ENCODE peak calls at places on chromosomes 7 and 10, in four cellular contexts. One of them, this sample, is unnamed.

GRCh38 chr7:593324-594115 is 73.9 kb upstream of the PDGFA start:
- DNase-seq in tibial artery: no peak
- DNase-seq in body of pancreas: no peak
- DNase-seq in neuronal stem cell: no peak
- DNase-seq in this sample: no peak

GRCh38 chr10:99994801-99995200 is 14.9 kb downstream of the DNMBP start:
- DNase-seq in tibial artery: no peak
- DNase-seq in body of pancreas: no peak
- DNase-seq in neuronal stem cell: no peak
- DNase-seq in this sample: no peak

GRCh38 chr10:49738616-49739360 is 23.3 kb downstream of the OGDHL start:
- DNase-seq in tibial artery: no peak
- DNase-seq in body of pancreas: no peak
- DNase-seq in neuronal stem cell: no peak
- DNase-seq in this sample: no peak

GRCh38 chr7:25656581-25657026 is 428.3 kb upstream of the NPVF start:
- DNase-seq in tibial artery: no peak
- DNase-seq in body of pancreas: no peak
- DNase-seq in neuronal stem cell: no peak
- DNase-seq in this sample: no peak

GRCh38 chr7:151457534-151457933 is 17.6 kb upstream of the CRYGN start:
- DNase-seq in tibial artery: no peak
- DNase-seq in body of pancreas: no peak
- DNase-seq in neuronal stem cell: no peak
- DNase-seq in this sample: no peak

GRCh38 chr10:11177926-11178453 is 160.3 kb downstream of the CELF2 start:
- DNase-seq in tibial artery: no peak
- DNase-seq in body of pancreas: no peak
- DNase-seq in neuronal stem cell: no peak
- DNase-seq in this sample: no peak

GRCh38 chr7:37256631-37257030 is 192.0 kb downstream of the ELMO1 start:
- DNase-seq in tibial artery: no peak
- DNase-seq in body of pancreas: no peak
- DNase-seq in neuronal stem cell: no peak
- DNase-seq in this sample: no peak

GRCh38 chr7:107847168-107847835 is 43.7 kb upstream of the DLD start:
- DNase-seq in tibial artery: no peak
- DNase-seq in body of pancreas: no peak
- DNase-seq in neuronal stem cell: no peak
- DNase-seq in this sample: no peak

GRCh38 chr7:128757203-128757602 is 18.0 kb downstream of the CALU start:
- DNase-seq in tibial artery: no peak
- DNase-seq in body of pancreas: no peak
- DNase-seq in neuronal stem cell: no peak
- DNase-seq in this sample: no peak

GRCh38 chr7:107147464-107148214 is 21.2 kb upstream of the HBP1 start:
- DNase-seq in tibial artery: no peak
- DNase-seq in body of pancreas: peak; percentile 36
- DNase-seq in neuronal stem cell: no peak
- DNase-seq in this sample: no peak

GRCh38 chr7:145698526-145699262 is 417.9 kb upstream of the CNTNAP2 start:
- DNase-seq in tibial artery: no peak
- DNase-seq in body of pancreas: no peak
- DNase-seq in neuronal stem cell: no peak
- DNase-seq in this sample: no peak

GRCh38 chr7:142412551-142413193 is 154.8 kb upstream of the PRSS58 start:
- DNase-seq in tibial artery: no peak
- DNase-seq in body of pancreas: no peak
- DNase-seq in neuronal stem cell: peak; percentile 23
- DNase-seq in this sample: no peak

GRCh38 chr10:21517134-21517982 is 8.1 kb downstream of the SKIDA1 start:
- DNase-seq in tibial artery: peak; percentile 69
- DNase-seq in body of pancreas: peak; percentile 70
- DNase-seq in neuronal stem cell: no peak
- DNase-seq in this sample: peak; percentile 74

GRCh38 chr7:30817060-30817770 is 46.0 kb downstream of the MINDY4 start:
- DNase-seq in tibial artery: no peak
- DNase-seq in body of pancreas: no peak
- DNase-seq in neuronal stem cell: no peak
- DNase-seq in this sample: no peak

GRCh38 chr10:121926157-121926556 is 1.7 kb downstream of the ATE1 start:
- DNase-seq in tibial artery: no peak
- DNase-seq in body of pancreas: no peak
- DNase-seq in neuronal stem cell: no peak
- DNase-seq in this sample: no peak
- H3K27ac ChIP-seq in tibial artery: peak overlapping the region; percentile 93
- H3K27ac ChIP-seq in body of pancreas: no peak overlapping the region
- H3K27ac ChIP-seq in neuronal stem cell: no peak overlapping the region
- H3K27ac ChIP-seq in this sample: no peak overlapping the region

DNA sequence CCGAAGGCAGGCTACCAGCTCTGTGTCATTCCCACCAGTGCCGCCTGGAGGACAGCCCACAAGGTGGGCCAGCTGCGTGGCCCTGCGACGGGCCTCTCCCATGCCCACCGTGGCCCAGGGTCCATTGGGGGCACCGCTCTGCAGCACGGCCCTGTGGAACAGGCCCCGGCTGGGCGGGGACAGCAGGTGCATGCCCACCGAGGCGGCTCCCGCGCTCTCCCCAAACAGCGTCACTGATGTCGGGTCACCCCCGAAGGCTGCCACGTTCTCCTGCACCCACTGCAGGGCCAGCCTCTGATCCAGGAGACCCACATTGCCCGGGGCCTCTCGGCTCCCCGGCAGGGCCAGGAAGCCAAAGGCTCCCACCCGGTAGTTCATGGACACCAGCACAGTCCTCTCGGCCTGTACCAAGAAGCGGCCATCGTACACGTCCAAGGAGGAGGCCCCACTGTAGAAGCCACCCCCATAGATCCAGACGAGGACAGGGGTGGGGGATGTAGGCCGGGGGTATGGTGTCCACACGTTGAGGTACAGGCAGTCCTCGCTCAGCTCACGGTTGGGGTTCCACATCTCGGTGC is 2.3 kb downstream of the ACHE start:
- DNase-seq in tibial artery: no peak
- DNase-seq in body of pancreas: no peak
- DNase-seq in neuronal stem cell: no peak
- DNase-seq in this sample: no peak
- H3K4me1 ChIP-seq in tibial artery: peaks cover 55% of the 10 kb centered on the region
- H3K4me1 ChIP-seq in body of pancreas: peaks cover 60% of the 10 kb centered on the region
- H3K4me1 ChIP-seq in neuronal stem cell: peaks cover 33% of the 10 kb centered on the region
- H3K4me1 ChIP-seq in this sample: no peaks in the 10 kb centered on the region

DNA sequence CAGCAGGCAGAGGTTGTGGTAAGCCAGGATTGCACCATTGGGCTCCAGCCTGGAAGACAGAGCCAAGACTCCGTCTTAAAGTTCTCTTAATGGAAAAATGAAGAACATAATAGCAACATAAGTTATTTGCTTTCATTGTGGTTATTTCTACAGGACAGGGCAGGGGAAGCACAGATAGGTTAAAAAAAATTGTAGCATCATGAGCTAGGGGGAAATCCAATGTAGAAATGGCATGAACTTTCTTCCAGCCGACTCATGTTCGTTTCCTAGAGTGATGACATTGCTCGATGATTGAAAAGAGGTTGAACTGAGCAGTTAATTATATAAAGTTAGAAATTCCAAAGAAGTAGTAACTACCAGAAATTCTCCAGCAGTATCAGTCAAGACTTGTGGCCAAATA is 65.0 kb downstream of the DAGLB start:
- DNase-seq in tibial artery: no peak
- DNase-seq in body of pancreas: no peak
- DNase-seq in neuronal stem cell: no peak
- DNase-seq in this sample: no peak
- H3K27ac ChIP-seq in tibial artery: peak overlapping the region; percentile 25
- H3K27ac ChIP-seq in body of pancreas: no peak overlapping the region
- H3K27ac ChIP-seq in neuronal stem cell: no peak overlapping the region
- H3K27ac ChIP-seq in this sample: no peak overlapping the region

GRCh38 chr10:122116331-122116730 is 127.4 kb downstream of the TACC2 start:
- DNase-seq in tibial artery: no peak
- DNase-seq in body of pancreas: no peak
- DNase-seq in neuronal stem cell: no peak
- DNase-seq in this sample: no peak
- H3K4me1 ChIP-seq in tibial artery: peaks cover 50% of the 10 kb centered on the region
- H3K4me1 ChIP-seq in body of pancreas: peaks cover 22% of the 10 kb centered on the region
- H3K4me1 ChIP-seq in neuronal stem cell: peaks cover 14% of the 10 kb centered on the region
- H3K4me1 ChIP-seq in this sample: no peaks in the 10 kb centered on the region

GRCh38 chr10:101835406-101835805 is 8.2 kb downstream of the KCNIP2 start:
- DNase-seq in tibial artery: no peak
- DNase-seq in body of pancreas: no peak
- DNase-seq in neuronal stem cell: no peak
- DNase-seq in this sample: no peak
- H3K27ac ChIP-seq in tibial artery: no peak overlapping the region
- H3K27ac ChIP-seq in body of pancreas: no peak overlapping the region
- H3K27ac ChIP-seq in neuronal stem cell: no peak overlapping the region
- H3K27ac ChIP-seq in this sample: no peak overlapping the region

GRCh38 chr10:69335613-69336012 is 57.3 kb downstream of the HK1 start:
- DNase-seq in tibial artery: no peak
- DNase-seq in body of pancreas: no peak
- DNase-seq in neuronal stem cell: no peak
- DNase-seq in this sample: no peak

GRCh38 chr10:69333205-69333604 is 54.9 kb downstream of the HK1 start:
- DNase-seq in tibial artery: peak; percentile 89
- DNase-seq in body of pancreas: peak; percentile 60
- DNase-seq in neuronal stem cell: no peak
- DNase-seq in this sample: peak; percentile 72

GRCh38 chr10:69332278-69333010 is 54.1 kb downstream of the HK1 start:
- DNase-seq in tibial artery: no peak
- DNase-seq in body of pancreas: no peak
- DNase-seq in neuronal stem cell: no peak
- DNase-seq in this sample: no peak

GRCh38 chr10:69335063-69335587 is 56.8 kb downstream of the HK1 start:
- DNase-seq in tibial artery: peak; percentile 82
- DNase-seq in body of pancreas: no peak
- DNase-seq in neuronal stem cell: no peak
- DNase-seq in this sample: peak; percentile 81

GRCh38 chr10:69334258-69335062 is 56.2 kb downstream of the HK1 start:
- DNase-seq in tibial artery: no peak
- DNase-seq in body of pancreas: no peak
- DNase-seq in neuronal stem cell: no peak
- DNase-seq in this sample: no peak
- H3K4me1 ChIP-seq in tibial artery: peaks cover 100% of the 10 kb centered on the region
- H3K4me1 ChIP-seq in body of pancreas: peaks cover 29% of the 10 kb centered on the region
- H3K4me1 ChIP-seq in neuronal stem cell: peaks cover 24% of the 10 kb centered on the region
- H3K4me1 ChIP-seq in this sample: peaks cover 12% of the 10 kb centered on the region

DNA sequence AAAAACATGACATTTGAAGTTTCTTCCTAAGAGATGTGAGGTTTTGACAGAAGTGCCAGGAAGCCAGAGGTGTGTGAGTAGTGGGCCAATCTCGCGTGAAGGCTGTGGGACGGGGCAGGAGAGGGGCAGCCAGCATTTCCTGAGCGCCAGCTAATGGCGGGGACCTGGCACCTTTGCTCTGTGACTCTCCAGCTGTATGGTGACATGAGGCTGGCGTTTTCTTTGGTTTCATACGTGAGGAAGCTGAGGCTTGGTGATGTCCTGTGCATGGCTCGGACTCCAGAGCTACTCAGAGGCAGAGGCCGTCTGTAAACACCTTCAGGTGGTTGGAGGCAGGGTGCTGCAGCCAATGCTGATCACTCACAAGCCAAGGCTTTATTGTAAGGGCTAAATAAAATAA is 53.8 kb downstream of the IKZF1 start:
- DNase-seq in tibial artery: no peak
- DNase-seq in body of pancreas: no peak
- DNase-seq in neuronal stem cell: no peak
- DNase-seq in this sample: no peak
- H3K27ac ChIP-seq in tibial artery: no peak overlapping the region
- H3K27ac ChIP-seq in body of pancreas: no peak overlapping the region
- H3K27ac ChIP-seq in neuronal stem cell: no peak overlapping the region
- H3K27ac ChIP-seq in this sample: no peak overlapping the region